ENCODE peak calls at places on chromosomes 11 and 22, in five cellular contexts. One of them, this sample, is unnamed.

GRCh38 chr11:121153472-121153871 is 52.4 kb downstream of the TECTA start:
- DNase-seq in endothelial cell of umbilical vein: no peak
- DNase-seq in CD4-positive, alpha-beta T cell: no peak
- DNase-seq in CD8-positive, alpha-beta memory T cell: no peak
- DNase-seq in PC-9: no peak
- DNase-seq in this sample: no peak

GRCh38 chr11:95831198-95831883 is 41.0 kb downstream of the CEP57 start:
- DNase-seq in endothelial cell of umbilical vein: peak; percentile 38
- DNase-seq in CD4-positive, alpha-beta T cell: no peak
- DNase-seq in CD8-positive, alpha-beta memory T cell: no peak
- DNase-seq in PC-9: peak; percentile 56
- DNase-seq in this sample: no peak

GRCh38 chr11:111510311-111510710 is 1.9 kb downstream of the BTG4 start:
- DNase-seq in endothelial cell of umbilical vein: no peak
- DNase-seq in CD4-positive, alpha-beta T cell: no peak
- DNase-seq in CD8-positive, alpha-beta memory T cell: no peak
- DNase-seq in PC-9: no peak
- DNase-seq in this sample: no peak

GRCh38 chr11:8345179-8345578 is 81.5 kb upstream of the LMO1 start:
- DNase-seq in endothelial cell of umbilical vein: no peak
- DNase-seq in CD4-positive, alpha-beta T cell: no peak
- DNase-seq in CD8-positive, alpha-beta memory T cell: no peak
- DNase-seq in PC-9: no peak
- DNase-seq in this sample: no peak

GRCh38 chr11:94175545-94175944 is 46.9 kb downstream of the PANX1 start:
- DNase-seq in endothelial cell of umbilical vein: no peak
- DNase-seq in CD4-positive, alpha-beta T cell: no peak
- DNase-seq in CD8-positive, alpha-beta memory T cell: no peak
- DNase-seq in PC-9: no peak
- DNase-seq in this sample: no peak

GRCh38 chr11:128517457-128518230 is 69.7 kb downstream of the ETS1 start:
- DNase-seq in endothelial cell of umbilical vein: no peak
- DNase-seq in CD4-positive, alpha-beta T cell: no peak
- DNase-seq in CD8-positive, alpha-beta memory T cell: no peak
- DNase-seq in PC-9: no peak
- DNase-seq in this sample: no peak

GRCh38 chr11:8066911-8067455 is 14.0 kb upstream of the TUB start:
- DNase-seq in endothelial cell of umbilical vein: no peak
- DNase-seq in CD4-positive, alpha-beta T cell: no peak
- DNase-seq in CD8-positive, alpha-beta memory T cell: no peak
- DNase-seq in PC-9: no peak
- DNase-seq in this sample: no peak

GRCh38 chr22:37378642-37379058 is 48.6 kb downstream of the ELFN2 start:
- DNase-seq in endothelial cell of umbilical vein: no peak
- DNase-seq in CD4-positive, alpha-beta T cell: no peak
- DNase-seq in CD8-positive, alpha-beta memory T cell: no peak
- DNase-seq in PC-9: no peak
- DNase-seq in this sample: no peak

GRCh38 chr11:119520400-119520799 is 97.4 kb upstream of the THY1 start:
- DNase-seq in endothelial cell of umbilical vein: no peak
- DNase-seq in CD4-positive, alpha-beta T cell: no peak
- DNase-seq in CD8-positive, alpha-beta memory T cell: no peak
- DNase-seq in PC-9: no peak
- DNase-seq in this sample: no peak

GRCh38 chr11:77151804-77152513 is 23.9 kb downstream of the MYO7A start:
- DNase-seq in endothelial cell of umbilical vein: no peak
- DNase-seq in CD4-positive, alpha-beta T cell: peak; percentile 12
- DNase-seq in CD8-positive, alpha-beta memory T cell: peak; percentile 64
- DNase-seq in PC-9: no peak
- DNase-seq in this sample: no peak

GRCh38 chr11:86176165-86176884 is 68.2 kb upstream of the EED start:
- DNase-seq in endothelial cell of umbilical vein: peak; percentile 36
- DNase-seq in CD4-positive, alpha-beta T cell: no peak
- DNase-seq in CD8-positive, alpha-beta memory T cell: no peak
- DNase-seq in PC-9: peak; percentile 77
- DNase-seq in this sample: no peak

GRCh38 chr11:33775064-33775807 is 916 bp upstream of the FBXO3 start:
- DNase-seq in endothelial cell of umbilical vein: no peak
- DNase-seq in CD4-positive, alpha-beta T cell: no peak
- DNase-seq in CD8-positive, alpha-beta memory T cell: no peak
- DNase-seq in PC-9: no peak
- DNase-seq in this sample: no peak

GRCh38 chr11:131883332-131883731 is 512.9 kb downstream of the NTM start:
- DNase-seq in endothelial cell of umbilical vein: no peak
- DNase-seq in CD4-positive, alpha-beta T cell: no peak
- DNase-seq in CD8-positive, alpha-beta memory T cell: no peak
- DNase-seq in PC-9: no peak
- DNase-seq in this sample: no peak

GRCh38 chr11:44178381-44178780 is 82.9 kb downstream of the EXT2 start:
- DNase-seq in endothelial cell of umbilical vein: no peak
- DNase-seq in CD4-positive, alpha-beta T cell: no peak
- DNase-seq in CD8-positive, alpha-beta memory T cell: no peak
- DNase-seq in PC-9: no peak
- DNase-seq in this sample: no peak

GRCh38 chr11:68309621-68310185 is 2.7 kb upstream of the LRP5 start:
- DNase-seq in endothelial cell of umbilical vein: no peak
- DNase-seq in CD4-positive, alpha-beta T cell: no peak
- DNase-seq in CD8-positive, alpha-beta memory T cell: no peak
- DNase-seq in PC-9: no peak
- DNase-seq in this sample: no peak

GRCh38 chr11:61065955-61066638 is 36.2 kb upstream of the CD5 start:
- DNase-seq in endothelial cell of umbilical vein: no peak
- DNase-seq in CD4-positive, alpha-beta T cell: no peak
- DNase-seq in CD8-positive, alpha-beta memory T cell: no peak
- DNase-seq in PC-9: no peak
- DNase-seq in this sample: peak; percentile 71

GRCh38 chr22:50357756-50358155 is 14.6 kb downstream of the PPP6R2 start:
- DNase-seq in endothelial cell of umbilical vein: no peak
- DNase-seq in CD4-positive, alpha-beta T cell: no peak
- DNase-seq in CD8-positive, alpha-beta memory T cell: no peak
- DNase-seq in PC-9: no peak
- DNase-seq in this sample: no peak

GRCh38 chr22:50361688-50362087 is 18.6 kb downstream of the PPP6R2 start:
- DNase-seq in endothelial cell of umbilical vein: no peak
- DNase-seq in CD4-positive, alpha-beta T cell: no peak
- DNase-seq in CD8-positive, alpha-beta memory T cell: peak; percentile 10
- DNase-seq in PC-9: no peak
- DNase-seq in this sample: no peak

GRCh38 chr22:50360578-50360977 is 17.5 kb downstream of the PPP6R2 start:
- DNase-seq in endothelial cell of umbilical vein: no peak
- DNase-seq in CD4-positive, alpha-beta T cell: no peak
- DNase-seq in CD8-positive, alpha-beta memory T cell: no peak
- DNase-seq in PC-9: no peak
- DNase-seq in this sample: no peak

GRCh38 chr22:50363411-50364194 is 20.5 kb downstream of the PPP6R2 start:
- DNase-seq in endothelial cell of umbilical vein: no peak
- DNase-seq in CD4-positive, alpha-beta T cell: no peak
- DNase-seq in CD8-positive, alpha-beta memory T cell: no peak
- DNase-seq in PC-9: no peak
- DNase-seq in this sample: no peak

GRCh38 chr22:50361222-50361621 is 18.1 kb downstream of the PPP6R2 start:
- DNase-seq in endothelial cell of umbilical vein: no peak
- DNase-seq in CD4-positive, alpha-beta T cell: no peak
- DNase-seq in CD8-positive, alpha-beta memory T cell: no peak
- DNase-seq in PC-9: no peak
- DNase-seq in this sample: no peak
- H3K27me3 ChIP-seq in endothelial cell of umbilical vein: no peaks in the 10 kb centered on the region
- H3K27me3 ChIP-seq in CD4-positive, alpha-beta T cell: no peaks in the 10 kb centered on the region
- H3K27me3 ChIP-seq in CD8-positive, alpha-beta memory T cell: no peaks in the 10 kb centered on the region
- H3K27me3 ChIP-seq in PC-9: no peaks in the 10 kb centered on the region
- H3K27me3 ChIP-seq in this sample: no peaks in the 10 kb centered on the region

GRCh38 chr11:20661445-20661844 is 7.9 kb upstream of the NELL1 start:
- DNase-seq in endothelial cell of umbilical vein: no peak
- DNase-seq in CD4-positive, alpha-beta T cell: no peak
- DNase-seq in CD8-positive, alpha-beta memory T cell: no peak
- DNase-seq in PC-9: no peak
- DNase-seq in this sample: no peak
- H3K27me3 ChIP-seq in endothelial cell of umbilical vein: no peaks in the 10 kb centered on the region
- H3K27me3 ChIP-seq in CD4-positive, alpha-beta T cell: peaks cover 14% of the 10 kb centered on the region
- H3K27me3 ChIP-seq in CD8-positive, alpha-beta memory T cell: no peaks in the 10 kb centered on the region
- H3K27me3 ChIP-seq in PC-9: peaks cover under 1% of the 10 kb centered on the region
- H3K27me3 ChIP-seq in this sample: peaks cover 12% of the 10 kb centered on the region

GRCh38 chr11:45702511-45702910 is 37.1 kb upstream of the CHST1 start:
- DNase-seq in endothelial cell of umbilical vein: no peak
- DNase-seq in CD4-positive, alpha-beta T cell: no peak
- DNase-seq in CD8-positive, alpha-beta memory T cell: no peak
- DNase-seq in PC-9: no peak
- DNase-seq in this sample: no peak

GRCh38 chr11:45704133-45704532 is 38.7 kb upstream of the CHST1 start:
- DNase-seq in endothelial cell of umbilical vein: no peak
- DNase-seq in CD4-positive, alpha-beta T cell: no peak
- DNase-seq in CD8-positive, alpha-beta memory T cell: no peak
- DNase-seq in PC-9: no peak
- DNase-seq in this sample: no peak

GRCh38 chr11:45698777-45699497 is 33.5 kb upstream of the CHST1 start:
- DNase-seq in endothelial cell of umbilical vein: no peak
- DNase-seq in CD4-positive, alpha-beta T cell: no peak
- DNase-seq in CD8-positive, alpha-beta memory T cell: no peak
- DNase-seq in PC-9: no peak
- DNase-seq in this sample: no peak

GRCh38 chr11:45709264-45709663 is 43.8 kb upstream of the CHST1 start:
- DNase-seq in endothelial cell of umbilical vein: no peak
- DNase-seq in CD4-positive, alpha-beta T cell: no peak
- DNase-seq in CD8-positive, alpha-beta memory T cell: no peak
- DNase-seq in PC-9: no peak
- DNase-seq in this sample: no peak

DNA sequence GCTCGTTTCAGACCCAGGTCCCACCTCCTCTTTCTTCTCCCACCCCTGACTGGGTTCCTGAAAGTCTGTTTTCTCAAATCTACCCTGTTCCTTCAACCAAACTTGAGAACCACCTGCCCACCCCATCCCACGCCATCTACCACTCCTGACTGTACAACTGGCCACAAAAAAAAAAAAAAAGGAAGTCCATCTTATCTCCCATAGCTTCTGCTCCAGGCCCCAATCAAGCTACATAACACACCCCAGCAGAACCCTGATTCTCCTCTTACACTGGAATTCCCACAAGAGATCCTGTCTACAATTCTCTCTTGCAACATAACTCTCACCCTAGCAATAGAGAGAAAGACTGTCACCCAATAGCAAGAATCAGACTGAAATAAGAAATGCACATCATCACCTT is 39.2 kb upstream of the CHST1 start:
- DNase-seq in endothelial cell of umbilical vein: no peak
- DNase-seq in CD4-positive, alpha-beta T cell: no peak
- DNase-seq in CD8-positive, alpha-beta memory T cell: no peak
- DNase-seq in PC-9: no peak
- DNase-seq in this sample: no peak
- H3K27me3 ChIP-seq in endothelial cell of umbilical vein: peaks cover 8% of the 10 kb centered on the region
- H3K27me3 ChIP-seq in CD4-positive, alpha-beta T cell: peaks cover 11% of the 10 kb centered on the region
- H3K27me3 ChIP-seq in CD8-positive, alpha-beta memory T cell: no peaks in the 10 kb centered on the region
- H3K27me3 ChIP-seq in PC-9: peaks cover 98% of the 10 kb centered on the region
- H3K27me3 ChIP-seq in this sample: peaks cover 20% of the 10 kb centered on the region

GRCh38 chr22:40028098-40028425 is 33.3 kb downstream of the FAM83F start:
- DNase-seq in endothelial cell of umbilical vein: no peak
- DNase-seq in CD4-positive, alpha-beta T cell: no peak
- DNase-seq in CD8-positive, alpha-beta memory T cell: no peak
- DNase-seq in PC-9: no peak
- DNase-seq in this sample: no peak

GRCh38 chr22:40030757-40031092 is 36.0 kb downstream of the FAM83F start:
- DNase-seq in endothelial cell of umbilical vein: no peak
- DNase-seq in CD4-positive, alpha-beta T cell: no peak
- DNase-seq in CD8-positive, alpha-beta memory T cell: no peak
- DNase-seq in PC-9: no peak
- DNase-seq in this sample: no peak

GRCh38 chr22:40029189-40029890 is 34.6 kb downstream of the FAM83F start:
- DNase-seq in endothelial cell of umbilical vein: no peak
- DNase-seq in CD4-positive, alpha-beta T cell: no peak
- DNase-seq in CD8-positive, alpha-beta memory T cell: no peak
- DNase-seq in PC-9: no peak
- DNase-seq in this sample: no peak

GRCh38 chr22:40031766-40032470 is 37.2 kb downstream of the FAM83F start:
- DNase-seq in endothelial cell of umbilical vein: no peak
- DNase-seq in CD4-positive, alpha-beta T cell: no peak
- DNase-seq in CD8-positive, alpha-beta memory T cell: no peak
- DNase-seq in PC-9: no peak
- DNase-seq in this sample: no peak

GRCh38 chr22:40030026-40030756 is 35.4 kb downstream of the FAM83F start:
- DNase-seq in endothelial cell of umbilical vein: no peak
- DNase-seq in CD4-positive, alpha-beta T cell: no peak
- DNase-seq in CD8-positive, alpha-beta memory T cell: no peak
- DNase-seq in PC-9: no peak
- DNase-seq in this sample: no peak
- H3K27me3 ChIP-seq in endothelial cell of umbilical vein: no peaks in the 10 kb centered on the region
- H3K27me3 ChIP-seq in CD4-positive, alpha-beta T cell: no peaks in the 10 kb centered on the region
- H3K27me3 ChIP-seq in CD8-positive, alpha-beta memory T cell: no peaks in the 10 kb centered on the region
- H3K27me3 ChIP-seq in PC-9: no peaks in the 10 kb centered on the region
- H3K27me3 ChIP-seq in this sample: no peaks in the 10 kb centered on the region

GRCh38 chr11:30019481-30019880 is 2.7 kb upstream of the KCNA4 start:
- DNase-seq in endothelial cell of umbilical vein: no peak
- DNase-seq in CD4-positive, alpha-beta T cell: no peak
- DNase-seq in CD8-positive, alpha-beta memory T cell: no peak
- DNase-seq in PC-9: no peak
- DNase-seq in this sample: no peak
- H3K27me3 ChIP-seq in endothelial cell of umbilical vein: peaks cover 29% of the 10 kb centered on the region
- H3K27me3 ChIP-seq in CD4-positive, alpha-beta T cell: peaks cover 39% of the 10 kb centered on the region
- H3K27me3 ChIP-seq in CD8-positive, alpha-beta memory T cell: peaks cover 8% of the 10 kb centered on the region
- H3K27me3 ChIP-seq in PC-9: peaks cover 29% of the 10 kb centered on the region
- H3K27me3 ChIP-seq in this sample: peaks cover 43% of the 10 kb centered on the region

GRCh38 chr22:35889071-35889470 is 139.6 kb downstream of the RBFOX2 start:
- DNase-seq in endothelial cell of umbilical vein: no peak
- DNase-seq in CD4-positive, alpha-beta T cell: no peak
- DNase-seq in CD8-positive, alpha-beta memory T cell: no peak
- DNase-seq in PC-9: no peak
- DNase-seq in this sample: no peak
- H3K27me3 ChIP-seq in endothelial cell of umbilical vein: no peaks in the 10 kb centered on the region
- H3K27me3 ChIP-seq in CD4-positive, alpha-beta T cell: peaks cover 9% of the 10 kb centered on the region
- H3K27me3 ChIP-seq in CD8-positive, alpha-beta memory T cell: no peaks in the 10 kb centered on the region
- H3K27me3 ChIP-seq in PC-9: no peaks in the 10 kb centered on the region
- H3K27me3 ChIP-seq in this sample: no peaks in the 10 kb centered on the region

This sample was measured in suprapubic skin.